ENCODE peak calls at places on chromosomes 2 and 18, in ten cellular contexts. One of them, this sample, is unnamed.

GRCh38 chr2:12210016-12210933 is 463.8 kb downstream of the LPIN1 start:
- DNase-seq in mesothelial cell of epicardium: no peak
- DNase-seq in Calu3: no peak
- DNase-seq in activated CD4-positive, CD25-positive, alpha-beta regulatory T cell: no peak
- DNase-seq in neural crest cell: no peak
- DNase-seq in T-helper 17 cell: no peak
- DNase-seq in endothelial cell: no peak
- DNase-seq in SJSA1: no peak
- DNase-seq in GM10248: no peak
- DNase-seq in H9: no peak
- DNase-seq in this sample: no peak

GRCh38 chr2:72983500-72984039 is 66.3 kb downstream of the EMX1 start:
- DNase-seq in mesothelial cell of epicardium: no peak
- DNase-seq in Calu3: no peak
- DNase-seq in activated CD4-positive, CD25-positive, alpha-beta regulatory T cell: no peak
- DNase-seq in neural crest cell: no peak
- DNase-seq in T-helper 17 cell: no peak
- DNase-seq in endothelial cell: no peak
- DNase-seq in SJSA1: no peak
- DNase-seq in GM10248: no peak
- DNase-seq in H9: no peak
- DNase-seq in this sample: no peak

GRCh38 chr18:2878656-2879330 is 32.0 kb downstream of the EMILIN2 start:
- DNase-seq in mesothelial cell of epicardium: no peak
- DNase-seq in Calu3: no peak
- DNase-seq in activated CD4-positive, CD25-positive, alpha-beta regulatory T cell: no peak
- DNase-seq in neural crest cell: no peak
- DNase-seq in T-helper 17 cell: no peak
- DNase-seq in endothelial cell: no peak
- DNase-seq in SJSA1: no peak
- DNase-seq in GM10248: no peak
- DNase-seq in H9: no peak
- DNase-seq in this sample: no peak

GRCh38 chr2:210553371-210553770 is 3.0 kb upstream of the CPS1 start:
- DNase-seq in mesothelial cell of epicardium: no peak
- DNase-seq in Calu3: peak
- DNase-seq in activated CD4-positive, CD25-positive, alpha-beta regulatory T cell: no peak
- DNase-seq in neural crest cell: no peak
- DNase-seq in T-helper 17 cell: no peak
- DNase-seq in endothelial cell: no peak
- DNase-seq in SJSA1: peak
- DNase-seq in GM10248: no peak
- DNase-seq in H9: no peak
- DNase-seq in this sample: no peak

GRCh38 chr2:121506187-121506586 is 24.5 kb upstream of the RNU4ATAC start:
- DNase-seq in mesothelial cell of epicardium: no peak
- DNase-seq in Calu3: no peak
- DNase-seq in activated CD4-positive, CD25-positive, alpha-beta regulatory T cell: no peak
- DNase-seq in neural crest cell: no peak
- DNase-seq in T-helper 17 cell: no peak
- DNase-seq in endothelial cell: no peak
- DNase-seq in SJSA1: no peak
- DNase-seq in GM10248: no peak
- DNase-seq in H9: no peak
- DNase-seq in this sample: no peak

GRCh38 chr18:38502539-38502938 is 936.9 kb upstream of the CELF4 start:
- DNase-seq in mesothelial cell of epicardium: no peak
- DNase-seq in Calu3: no peak
- DNase-seq in activated CD4-positive, CD25-positive, alpha-beta regulatory T cell: no peak
- DNase-seq in neural crest cell: no peak
- DNase-seq in T-helper 17 cell: no peak
- DNase-seq in endothelial cell: no peak
- DNase-seq in SJSA1: no peak
- DNase-seq in GM10248: no peak
- DNase-seq in H9: no peak
- DNase-seq in this sample: no peak

GRCh38 chr2:16125614-16126125 is 185.3 kb downstream of the MYCN start:
- DNase-seq in mesothelial cell of epicardium: no peak
- DNase-seq in Calu3: peak
- DNase-seq in activated CD4-positive, CD25-positive, alpha-beta regulatory T cell: no peak
- DNase-seq in neural crest cell: no peak
- DNase-seq in T-helper 17 cell: no peak
- DNase-seq in endothelial cell: no peak
- DNase-seq in SJSA1: no peak
- DNase-seq in GM10248: no peak
- DNase-seq in H9: no peak
- DNase-seq in this sample: no peak

GRCh38 chr2:175282300-175282699 is 100.8 kb upstream of the ATP5MC3 start:
- DNase-seq in mesothelial cell of epicardium: no peak
- DNase-seq in Calu3: no peak
- DNase-seq in activated CD4-positive, CD25-positive, alpha-beta regulatory T cell: no peak
- DNase-seq in neural crest cell: no peak
- DNase-seq in T-helper 17 cell: no peak
- DNase-seq in endothelial cell: no peak
- DNase-seq in SJSA1: peak
- DNase-seq in GM10248: peak
- DNase-seq in H9: no peak
- DNase-seq in this sample: peak

GRCh38 chr2:120758181-120759048 is 22.7 kb downstream of the GLI2 start:
- DNase-seq in mesothelial cell of epicardium: peak
- DNase-seq in Calu3: no peak
- DNase-seq in activated CD4-positive, CD25-positive, alpha-beta regulatory T cell: no peak
- DNase-seq in neural crest cell: no peak
- DNase-seq in T-helper 17 cell: no peak
- DNase-seq in endothelial cell: no peak
- DNase-seq in SJSA1: peak
- DNase-seq in GM10248: no peak
- DNase-seq in H9: peak
- DNase-seq in this sample: peak

GRCh38 chr2:46098606-46099005 is 198.6 kb upstream of the EPAS1 start:
- DNase-seq in mesothelial cell of epicardium: no peak
- DNase-seq in Calu3: no peak
- DNase-seq in activated CD4-positive, CD25-positive, alpha-beta regulatory T cell: no peak
- DNase-seq in neural crest cell: no peak
- DNase-seq in T-helper 17 cell: no peak
- DNase-seq in endothelial cell: no peak
- DNase-seq in SJSA1: peak
- DNase-seq in GM10248: no peak
- DNase-seq in H9: no peak
- DNase-seq in this sample: no peak

GRCh38 chr18:31684279-31685096 is at the start of gene B4GALT6:
- DNase-seq in mesothelial cell of epicardium: peak
- DNase-seq in Calu3: peak
- DNase-seq in activated CD4-positive, CD25-positive, alpha-beta regulatory T cell: peak
- DNase-seq in neural crest cell: peak
- DNase-seq in T-helper 17 cell: no peak
- DNase-seq in endothelial cell: peak
- DNase-seq in SJSA1: peak
- DNase-seq in GM10248: peak
- DNase-seq in H9: peak
- DNase-seq in this sample: peak

GRCh38 chr2:67752964-67753363 is 309.8 kb downstream of the C1D start:
- DNase-seq in mesothelial cell of epicardium: no peak
- DNase-seq in Calu3: no peak
- DNase-seq in activated CD4-positive, CD25-positive, alpha-beta regulatory T cell: no peak
- DNase-seq in neural crest cell: no peak
- DNase-seq in T-helper 17 cell: no peak
- DNase-seq in endothelial cell: no peak
- DNase-seq in SJSA1: no peak
- DNase-seq in GM10248: no peak
- DNase-seq in H9: no peak
- DNase-seq in this sample: no peak

GRCh38 chr2:173903611-173904394 is 61.4 kb downstream of the SP3 start:
- DNase-seq in mesothelial cell of epicardium: no peak
- DNase-seq in Calu3: no peak
- DNase-seq in activated CD4-positive, CD25-positive, alpha-beta regulatory T cell: no peak
- DNase-seq in neural crest cell: no peak
- DNase-seq in T-helper 17 cell: no peak
- DNase-seq in endothelial cell: no peak
- DNase-seq in SJSA1: no peak
- DNase-seq in GM10248: no peak
- DNase-seq in H9: no peak
- DNase-seq in this sample: no peak

GRCh38 chr2:173048901-173049661 is 26.6 kb upstream of the MAP3K20 start:
- DNase-seq in mesothelial cell of epicardium: no peak
- DNase-seq in Calu3: peak
- DNase-seq in activated CD4-positive, CD25-positive, alpha-beta regulatory T cell: no peak
- DNase-seq in neural crest cell: no peak
- DNase-seq in T-helper 17 cell: no peak
- DNase-seq in endothelial cell: no peak
- DNase-seq in SJSA1: peak
- DNase-seq in GM10248: peak
- DNase-seq in H9: no peak
- DNase-seq in this sample: no peak

GRCh38 chr2:170022692-170023091 is 155.3 kb upstream of the MYO3B start:
- DNase-seq in mesothelial cell of epicardium: no peak
- DNase-seq in Calu3: no peak
- DNase-seq in activated CD4-positive, CD25-positive, alpha-beta regulatory T cell: no peak
- DNase-seq in neural crest cell: no peak
- DNase-seq in T-helper 17 cell: no peak
- DNase-seq in endothelial cell: no peak
- DNase-seq in SJSA1: no peak
- DNase-seq in GM10248: no peak
- DNase-seq in H9: no peak
- DNase-seq in this sample: no peak

GRCh38 chr18:44803019-44803650 is 122.4 kb downstream of the SETBP1 start:
- DNase-seq in mesothelial cell of epicardium: no peak
- DNase-seq in Calu3: no peak
- DNase-seq in activated CD4-positive, CD25-positive, alpha-beta regulatory T cell: no peak
- DNase-seq in neural crest cell: no peak
- DNase-seq in T-helper 17 cell: no peak
- DNase-seq in endothelial cell: no peak
- DNase-seq in SJSA1: no peak
- DNase-seq in GM10248: no peak
- DNase-seq in H9: no peak
- DNase-seq in this sample: no peak

GRCh38 chr2:64626146-64626809 is 27.4 kb downstream of the SERTAD2 start:
- DNase-seq in mesothelial cell of epicardium: no peak
- DNase-seq in Calu3: no peak
- DNase-seq in activated CD4-positive, CD25-positive, alpha-beta regulatory T cell: no peak
- DNase-seq in neural crest cell: no peak
- DNase-seq in T-helper 17 cell: no peak
- DNase-seq in endothelial cell: no peak
- DNase-seq in SJSA1: no peak
- DNase-seq in GM10248: no peak
- DNase-seq in H9: no peak
- DNase-seq in this sample: no peak

GRCh38 chr2:199810422-199811250 is 40.4 kb downstream of the FTCDNL1 start:
- DNase-seq in mesothelial cell of epicardium: no peak
- DNase-seq in Calu3: no peak
- DNase-seq in activated CD4-positive, CD25-positive, alpha-beta regulatory T cell: no peak
- DNase-seq in neural crest cell: no peak
- DNase-seq in T-helper 17 cell: no peak
- DNase-seq in endothelial cell: no peak
- DNase-seq in SJSA1: no peak
- DNase-seq in GM10248: no peak
- DNase-seq in H9: no peak
- DNase-seq in this sample: no peak

GRCh38 chr2:32355976-32356734 is 668 bp upstream of the BIRC6 start:
- DNase-seq in mesothelial cell of epicardium: no peak
- DNase-seq in Calu3: no peak
- DNase-seq in activated CD4-positive, CD25-positive, alpha-beta regulatory T cell: no peak
- DNase-seq in neural crest cell: no peak
- DNase-seq in T-helper 17 cell: no peak
- DNase-seq in endothelial cell: no peak
- DNase-seq in SJSA1: no peak
- DNase-seq in GM10248: no peak
- DNase-seq in H9: no peak
- DNase-seq in this sample: no peak

GRCh38 chr2:237706257-237706656 is 78.9 kb downstream of the LRRFIP1 start:
- DNase-seq in mesothelial cell of epicardium: no peak
- DNase-seq in Calu3: no peak
- DNase-seq in activated CD4-positive, CD25-positive, alpha-beta regulatory T cell: no peak
- DNase-seq in neural crest cell: no peak
- DNase-seq in T-helper 17 cell: no peak
- DNase-seq in endothelial cell: no peak
- DNase-seq in SJSA1: no peak
- DNase-seq in GM10248: no peak
- DNase-seq in H9: no peak
- DNase-seq in this sample: no peak

GRCh38 chr2:201130524-201131186 is 14.7 kb downstream of the CFLAR start:
- DNase-seq in mesothelial cell of epicardium: no peak
- DNase-seq in Calu3: no peak
- DNase-seq in activated CD4-positive, CD25-positive, alpha-beta regulatory T cell: no peak
- DNase-seq in neural crest cell: no peak
- DNase-seq in T-helper 17 cell: no peak
- DNase-seq in endothelial cell: peak
- DNase-seq in SJSA1: peak
- DNase-seq in GM10248: no peak
- DNase-seq in H9: no peak
- DNase-seq in this sample: no peak

GRCh38 chr2:201403904-201404303 is 46.8 kb upstream of the FLACC1 start:
- DNase-seq in mesothelial cell of epicardium: no peak
- DNase-seq in Calu3: no peak
- DNase-seq in activated CD4-positive, CD25-positive, alpha-beta regulatory T cell: no peak
- DNase-seq in neural crest cell: no peak
- DNase-seq in T-helper 17 cell: no peak
- DNase-seq in endothelial cell: no peak
- DNase-seq in SJSA1: peak
- DNase-seq in GM10248: no peak
- DNase-seq in H9: no peak
- DNase-seq in this sample: no peak

GRCh38 chr2:197838036-197838435 is 33.6 kb downstream of the PLCL1 start:
- DNase-seq in mesothelial cell of epicardium: no peak
- DNase-seq in Calu3: no peak
- DNase-seq in activated CD4-positive, CD25-positive, alpha-beta regulatory T cell: no peak
- DNase-seq in neural crest cell: no peak
- DNase-seq in T-helper 17 cell: no peak
- DNase-seq in endothelial cell: no peak
- DNase-seq in SJSA1: no peak
- DNase-seq in GM10248: peak
- DNase-seq in H9: no peak
- DNase-seq in this sample: no peak

GRCh38 chr2:199144036-199144435 is 313.7 kb downstream of the SATB2 start:
- DNase-seq in mesothelial cell of epicardium: no peak
- DNase-seq in Calu3: no peak
- DNase-seq in activated CD4-positive, CD25-positive, alpha-beta regulatory T cell: no peak
- DNase-seq in neural crest cell: no peak
- DNase-seq in T-helper 17 cell: no peak
- DNase-seq in endothelial cell: no peak
- DNase-seq in SJSA1: no peak
- DNase-seq in GM10248: no peak
- DNase-seq in H9: no peak
- DNase-seq in this sample: no peak

GRCh38 chr2:114496959-114497358 is 54.5 kb downstream of the DPP10 start:
- DNase-seq in mesothelial cell of epicardium: no peak
- DNase-seq in Calu3: no peak
- DNase-seq in activated CD4-positive, CD25-positive, alpha-beta regulatory T cell: no peak
- DNase-seq in neural crest cell: no peak
- DNase-seq in T-helper 17 cell: no peak
- DNase-seq in endothelial cell: no peak
- DNase-seq in SJSA1: no peak
- DNase-seq in GM10248: no peak
- DNase-seq in H9: no peak
- DNase-seq in this sample: no peak

GRCh38 chr2:102271844-102272243 is 39.5 kb upstream of the IL1RL1 start:
- DNase-seq in mesothelial cell of epicardium: no peak
- DNase-seq in Calu3: no peak
- DNase-seq in activated CD4-positive, CD25-positive, alpha-beta regulatory T cell: no peak
- DNase-seq in neural crest cell: no peak
- DNase-seq in T-helper 17 cell: no peak
- DNase-seq in endothelial cell: no peak
- DNase-seq in SJSA1: no peak
- DNase-seq in GM10248: no peak
- DNase-seq in H9: no peak
- DNase-seq in this sample: no peak

GRCh38 chr2:26068602-26069298 is 34.9 kb downstream of the RAB10 start:
- DNase-seq in mesothelial cell of epicardium: no peak
- DNase-seq in Calu3: peak
- DNase-seq in activated CD4-positive, CD25-positive, alpha-beta regulatory T cell: no peak
- DNase-seq in neural crest cell: no peak
- DNase-seq in T-helper 17 cell: no peak
- DNase-seq in endothelial cell: no peak
- DNase-seq in SJSA1: peak
- DNase-seq in GM10248: peak
- DNase-seq in H9: no peak
- DNase-seq in this sample: peak

GRCh38 chr2:231369580-231370428 is 25.7 kb upstream of the B3GNT7 start:
- DNase-seq in mesothelial cell of epicardium: no peak
- DNase-seq in Calu3: no peak
- DNase-seq in activated CD4-positive, CD25-positive, alpha-beta regulatory T cell: no peak
- DNase-seq in neural crest cell: no peak
- DNase-seq in T-helper 17 cell: no peak
- DNase-seq in endothelial cell: no peak
- DNase-seq in SJSA1: no peak
- DNase-seq in GM10248: no peak
- DNase-seq in H9: no peak
- DNase-seq in this sample: no peak